ENCODE peak calls at places on chromosomes 4 and X, in six cellular contexts. F is epithelial cell of esophagus, D is pancreas, O is GM12864, I is brain microvascular endothelial cell, G is bronchial epithelial cell. W is an unnamed sample.

GRCh38 chr4:70651864-70652506 is 14.3 kb downstream of the JCHAIN start:
- DNase-seq in F (peak), D (no peak), O (no peak), I (no peak), G (peak), W (no peak)

GRCh38 chrX:41350976-41351569 is 17.1 kb downstream of the DDX3X start:
- DNase-seq in F (no peak), D (no peak), O (no peak), I (no peak), G (no peak), W (no peak)

GRCh38 chrX:3651272-3651671 is 62.2 kb downstream of the PRKX start:
- DNase-seq in F (peak), D (no peak), O (no peak), I (peak), G (peak), W (no peak)

GRCh38 chrX:85619962-85620361 is 240.5 kb upstream of the POF1B start:
- DNase-seq in F (no peak), D (no peak), O (no peak), I (no peak), G (no peak), W (no peak)

GRCh38 chr4:175035907-175036306 is 117.7 kb downstream of the ADAM29 start:
- DNase-seq in F (no peak), D (no peak), O (no peak), I (peak), G (no peak), W (no peak)

GRCh38 chr4:89509708-89510269 is 202.2 kb upstream of the GPRIN3 start:
- DNase-seq in F (peak), D (no peak), O (peak), I (peak), G (peak), W (no peak)

GRCh38 chr4:101621120-101621519 is 169.4 kb upstream of the BANK1 start:
- DNase-seq in F (no peak), D (no peak), O (no peak), I (peak), G (no peak), W (no peak)

GRCh38 chr4:143071351-143071750 is 113.4 kb upstream of the USP38 start:
- DNase-seq in F (no peak), D (no peak), O (no peak), I (no peak), G (no peak), W (no peak)

DNA sequence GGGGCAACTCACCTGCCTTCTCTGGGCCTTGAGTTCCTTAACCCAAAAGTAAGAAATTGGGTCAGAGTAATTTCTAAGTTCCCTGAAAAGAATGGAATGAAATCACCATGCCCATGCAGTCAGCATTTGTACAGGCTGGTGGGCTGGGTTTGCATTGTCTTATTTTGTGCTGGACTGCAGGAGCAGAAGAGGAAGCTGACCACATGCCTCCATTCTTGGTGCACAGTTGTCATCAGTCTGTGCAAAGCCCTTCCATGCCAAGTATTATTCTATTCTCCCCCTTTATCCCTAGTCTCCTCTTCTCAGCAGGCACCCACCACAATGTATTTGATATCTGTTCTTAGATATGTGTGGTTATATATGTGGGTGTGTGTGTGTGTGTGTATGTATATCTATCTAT is 56.4 kb downstream of the FHDC1 start:
- DNase-seq in F (no peak), D (no peak), O (no peak), I (no peak), G (no peak), W (no peak)
- TF ChIP-seq CTCF in F (no peak), D (no peak), O (no peak), I (no peak), G (no peak), W (no peak)

DNA sequence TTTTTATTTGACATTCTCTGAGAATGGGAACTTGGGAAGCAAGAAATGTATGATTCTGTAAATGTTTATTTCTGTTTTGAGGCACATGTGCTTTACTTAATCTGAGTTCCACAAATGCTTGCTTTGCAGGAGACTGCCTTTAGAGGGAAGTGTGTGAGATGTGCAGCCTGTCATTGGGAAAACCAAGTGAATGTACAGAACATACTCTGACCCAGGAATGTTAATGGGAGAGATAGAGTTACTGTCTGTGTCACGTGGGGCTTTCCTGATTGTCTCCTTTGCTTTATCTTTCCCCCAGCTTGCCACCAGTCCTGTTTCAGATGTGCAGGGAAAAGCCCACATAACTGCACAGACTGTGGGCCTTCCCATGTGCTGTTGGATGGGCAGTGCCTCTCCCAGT is 218.6 kb upstream of the ANXA3 start:
- DNase-seq in F (no peak), D (no peak), O (no peak), I (no peak), G (no peak), W (no peak)
- TF ChIP-seq CTCF in F (no peak), D (no peak), O (no peak), I (no peak), G (no peak), W (no peak)

DNA sequence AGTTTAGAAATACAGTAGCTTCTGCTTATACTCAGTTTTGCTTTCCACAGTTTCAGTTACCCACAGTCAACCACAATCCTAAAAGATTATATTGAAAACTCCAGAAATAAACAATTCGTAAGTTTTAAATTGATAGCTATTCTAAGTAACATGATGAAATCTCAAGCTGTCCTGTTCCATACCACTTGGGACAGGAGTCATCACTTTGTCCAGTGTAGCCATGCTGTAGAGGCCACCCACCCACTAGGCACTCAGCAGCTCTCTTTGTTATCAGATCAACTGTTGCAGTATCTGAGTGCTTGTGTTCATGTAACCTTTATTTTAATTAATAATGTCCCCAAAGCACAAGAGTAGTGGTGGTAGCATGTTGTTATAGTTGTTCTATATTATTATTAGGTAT is 117.5 kb upstream of the IQCM start:
- DNase-seq in F (no peak), D (no peak), O (no peak), I (no peak), G (no peak), W (no peak)
- TF ChIP-seq CTCF in F (no peak), D (no peak), O (no peak), I (no peak), G (no peak), W (no peak)

GRCh38 chrX:16826207-16826606 is 39.9 kb downstream of the TXLNG start:
- DNase-seq in F (peak), D (no peak), O (peak), I (no peak), G (peak), W (no peak)
- TF ChIP-seq CTCF in F (peak), D (peak), O (peak), I (peak), G (peak), W (peak)

DNA sequence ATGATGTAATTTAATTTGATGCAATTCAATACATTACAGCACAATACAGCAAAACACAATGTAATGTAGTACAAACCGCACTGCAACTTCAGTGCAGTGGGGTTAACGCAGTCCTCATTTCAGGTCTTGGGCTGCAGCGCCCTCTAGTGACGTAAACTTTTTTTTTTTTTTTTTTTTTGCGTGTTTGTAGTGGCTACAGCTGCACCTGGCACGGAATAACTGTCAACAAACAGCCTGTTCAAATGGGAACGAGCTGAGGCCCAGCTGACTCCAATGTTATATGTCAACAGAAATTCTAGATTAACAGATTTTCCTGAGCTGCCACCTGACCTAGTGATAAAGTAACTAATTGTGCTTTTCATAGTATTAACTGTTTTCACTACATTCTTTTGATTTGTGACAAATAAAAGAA is 33.5 kb upstream of the RASSF6 start:
- DNase-seq in F (peak), D (peak), O (peak), I (no peak), G (peak), W (no peak)
- TF ChIP-seq CTCF in F (peak), D (peak), O (peak), I (peak), G (peak), W (peak)

GRCh38 chr4:169398294-169398693 is 127.5 kb upstream of the SH3RF1 start:
- DNase-seq in F (peak), D (no peak), O (no peak), I (no peak), G (peak), W (no peak)
- TF ChIP-seq CTCF in F (no peak), D (no peak), O (no peak), I (no peak), G (no peak), W (no peak)

W was measured in D721Med.